ENCODE peak calls at places on chromosomes 6 and 20, in five cellular contexts. Y, B, U, I and R are unnamed samples.

GRCh38 chr6:144285548-144285797 is 338 bp downstream of the UTRN start:
- ATAC-seq in Y (peak), B (peak), U (no peak), I (peak), R (no peak)

GRCh38 chr6:133248241-133249001 is 7.3 kb downstream of the EYA4 start:
- ATAC-seq in Y (no peak), B (no peak), U (no peak), I (no peak), R (no peak)

GRCh38 chr6:42352856-42353564 is 98.7 kb downstream of the TRERF1 start:
- ATAC-seq in Y (no peak), B (no peak), U (no peak), I (no peak), R (no peak)

GRCh38 chr20:33132858-33133615 is 34.9 kb upstream of the BPIFA2 start:
- ATAC-seq in Y (no peak), B (no peak), U (peak), I (no peak), R (no peak)

GRCh38 chr20:18103497-18103896 is 34.2 kb upstream of the KAT14 start:
- ATAC-seq in Y (no peak), B (no peak), U (peak), I (no peak), R (no peak)

GRCh38 chr6:87391334-87391733 is 16.4 kb upstream of the CFAP206 start:
- ATAC-seq in Y (no peak), B (peak), U (peak), I (peak), R (no peak)

GRCh38 chr6:11439017-11439420 is 98.5 kb upstream of the TMEM170B start:
- ATAC-seq in Y (no peak), B (no peak), U (no peak), I (no peak), R (no peak)

GRCh38 chr6:111828799-111829198 is 44.5 kb downstream of the FYN start:
- ATAC-seq in Y (no peak), B (no peak), U (no peak), I (no peak), R (no peak)

GRCh38 chr20:53897884-53898557 is 172.4 kb downstream of the BCAS1 start:
- ATAC-seq in Y (no peak), B (peak), U (peak), I (no peak), R (no peak)

GRCh38 chr6:14676084-14676483 is 558.5 kb downstream of the CD83 start:
- ATAC-seq in Y (no peak), B (no peak), U (no peak), I (no peak), R (no peak)

DNA sequence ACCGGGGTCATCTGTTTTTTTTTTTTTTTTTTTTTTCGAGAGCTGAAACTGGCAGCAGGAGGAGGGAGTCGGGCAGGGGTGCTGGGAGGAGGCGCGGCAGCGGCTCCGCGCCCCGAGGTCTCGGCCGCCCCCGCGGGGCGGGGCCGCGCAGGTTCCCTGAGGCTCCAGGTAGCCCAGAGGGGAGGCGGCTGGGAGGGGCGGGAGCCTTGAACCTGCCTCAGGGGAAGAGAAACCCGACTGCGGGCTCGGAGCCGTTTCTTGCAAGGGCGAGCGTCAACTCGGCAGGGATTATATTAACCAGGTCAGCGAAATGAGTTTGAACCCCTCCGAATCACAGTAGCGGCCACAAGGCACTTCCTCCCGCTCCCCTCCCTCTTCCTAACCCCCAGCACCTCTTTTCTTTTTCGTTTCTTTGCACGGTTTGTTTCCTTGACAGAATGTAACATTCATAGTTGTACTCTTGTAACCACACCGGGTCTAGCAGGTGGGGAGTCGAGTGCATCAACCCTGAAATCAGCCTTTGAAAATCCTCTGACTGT is 2.0 kb downstream of the MYB start:
- ATAC-seq in Y (no peak), B (peak), U (peak), I (peak), R (no peak)
- TF ChIP-seq POLR2A in Y (no peak), B (no peak), U (no peak), I (no peak), R (no peak)

GRCh38 chr6:33746036-33746600 is 587 bp downstream of the IP6K3 start:
- ATAC-seq in Y (peak), B (peak), U (peak), I (no peak), R (peak)
- TF ChIP-seq EP300 in Y (no peak), B (no peak), U (no peak), I (no peak), R (no peak)

DNA sequence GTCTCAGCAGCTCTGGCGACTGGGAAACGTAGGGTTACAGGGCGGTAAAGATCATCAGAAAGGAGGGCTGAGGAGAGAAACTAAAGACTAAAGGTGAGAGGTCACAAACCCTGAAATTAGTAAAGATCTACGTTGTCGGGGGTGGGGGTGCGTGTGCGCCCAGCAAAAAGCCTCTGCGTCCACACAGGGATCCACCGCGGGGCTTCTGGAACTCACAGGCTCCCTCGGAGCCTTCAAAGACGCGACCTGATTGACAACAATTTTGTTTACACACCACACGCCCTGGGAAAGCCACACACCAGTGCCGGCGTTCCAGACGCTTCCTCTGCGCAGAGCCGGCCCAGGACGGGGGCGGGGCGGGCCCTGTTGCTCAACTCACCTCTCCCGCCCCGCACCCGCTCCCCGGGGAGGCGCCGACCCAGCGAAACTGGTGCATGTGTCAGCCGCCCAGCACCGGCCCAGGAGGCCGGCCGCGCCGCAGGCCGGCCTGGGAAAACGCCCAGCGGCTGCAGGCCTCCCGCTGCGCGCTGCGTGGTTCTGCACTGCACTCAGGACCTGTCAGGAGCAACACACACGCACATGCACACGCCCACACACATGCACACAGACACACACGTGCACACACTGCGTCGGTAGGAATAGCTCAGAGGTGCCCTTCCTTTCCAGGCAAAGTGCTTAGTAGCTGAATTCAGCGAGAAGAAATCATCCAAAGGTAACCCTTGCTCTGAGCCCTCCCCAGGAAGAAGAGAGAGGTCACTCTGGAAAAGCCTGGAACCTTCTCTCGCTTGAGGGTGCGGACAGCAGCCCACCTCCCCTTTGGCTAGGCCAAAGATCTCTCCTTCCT is 57.2 kb upstream of the ARID1B start:
- ATAC-seq in Y (peak), B (peak), U (peak), I (peak), R (peak)
- TF ChIP-seq POLR2AphosphoS5 in Y (peak), B (peak), U (no peak), I (peak), R (peak)

GRCh38 chr20:38873050-38873581 is 53.1 kb upstream of the FAM83D start:
- ATAC-seq in Y (peak), B (no peak), U (no peak), I (peak), R (peak)
- TF ChIP-seq POLR2A in Y (no peak), B (no peak), U (no peak), I (peak), R (no peak)

GRCh38 chr6:141483561-141484061 is 649.1 kb upstream of the GJE1 start:
- ATAC-seq in Y (peak), B (no peak), U (no peak), I (peak), R (peak)
- TF ChIP-seq EP300 in Y (no peak), B (no peak), U (no peak), I (peak), R (no peak)

GRCh38 chr6:7238526-7238899 is 74.5 kb downstream of the SSR1 start:
- ATAC-seq in Y (no peak), B (no peak), U (no peak), I (no peak), R (no peak)

GRCh38 chr6:7240351-7240750 is 72.6 kb downstream of the SSR1 start:
- ATAC-seq in Y (no peak), B (no peak), U (no peak), I (no peak), R (no peak)

GRCh38 chr6:7237653-7238190 is 75.3 kb downstream of the SSR1 start:
- ATAC-seq in Y (no peak), B (no peak), U (no peak), I (no peak), R (no peak)

GRCh38 chr6:7239590-7239948 is 73.4 kb downstream of the SSR1 start:
- ATAC-seq in Y (no peak), B (no peak), U (peak), I (no peak), R (no peak)

DNA sequence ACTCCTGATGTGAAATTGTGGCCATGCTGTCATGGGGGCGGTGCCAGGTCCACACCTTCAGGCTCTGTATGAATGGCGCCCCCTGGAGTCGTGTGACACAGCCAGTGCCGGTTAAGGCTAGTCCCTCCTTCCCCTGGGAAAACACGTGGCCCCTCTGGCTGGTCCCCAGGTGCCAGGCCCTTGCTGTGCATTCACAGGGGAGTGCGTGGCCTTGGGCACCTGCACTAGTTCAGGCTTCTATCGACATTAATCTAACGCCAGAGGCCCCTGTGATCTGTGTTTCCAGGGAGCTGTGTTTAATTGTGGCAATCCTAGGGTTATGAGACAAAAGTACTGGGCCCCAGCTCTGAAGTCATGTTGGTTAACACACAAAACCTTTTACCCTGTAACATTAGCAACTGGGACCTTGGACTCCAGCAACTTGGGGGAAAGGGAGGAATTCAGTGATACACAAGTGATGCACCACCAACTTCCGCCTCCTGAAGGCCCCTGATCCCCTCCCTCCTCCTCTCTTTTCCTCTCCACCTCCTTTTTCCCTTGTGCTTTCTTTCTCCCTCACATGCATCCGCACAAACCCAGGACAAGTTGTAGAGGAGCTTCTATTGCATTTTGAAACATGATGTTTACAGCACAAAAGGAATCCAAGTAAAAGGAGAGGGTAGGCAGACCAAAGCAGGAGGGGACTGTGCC is 74.0 kb downstream of the SSR1 start:
- ATAC-seq in Y (peak), B (peak), U (peak), I (peak), R (peak)
- TF ChIP-seq POLR2AphosphoS5 in Y (peak), B (no peak), U (peak), I (no peak), R (peak)

DNA sequence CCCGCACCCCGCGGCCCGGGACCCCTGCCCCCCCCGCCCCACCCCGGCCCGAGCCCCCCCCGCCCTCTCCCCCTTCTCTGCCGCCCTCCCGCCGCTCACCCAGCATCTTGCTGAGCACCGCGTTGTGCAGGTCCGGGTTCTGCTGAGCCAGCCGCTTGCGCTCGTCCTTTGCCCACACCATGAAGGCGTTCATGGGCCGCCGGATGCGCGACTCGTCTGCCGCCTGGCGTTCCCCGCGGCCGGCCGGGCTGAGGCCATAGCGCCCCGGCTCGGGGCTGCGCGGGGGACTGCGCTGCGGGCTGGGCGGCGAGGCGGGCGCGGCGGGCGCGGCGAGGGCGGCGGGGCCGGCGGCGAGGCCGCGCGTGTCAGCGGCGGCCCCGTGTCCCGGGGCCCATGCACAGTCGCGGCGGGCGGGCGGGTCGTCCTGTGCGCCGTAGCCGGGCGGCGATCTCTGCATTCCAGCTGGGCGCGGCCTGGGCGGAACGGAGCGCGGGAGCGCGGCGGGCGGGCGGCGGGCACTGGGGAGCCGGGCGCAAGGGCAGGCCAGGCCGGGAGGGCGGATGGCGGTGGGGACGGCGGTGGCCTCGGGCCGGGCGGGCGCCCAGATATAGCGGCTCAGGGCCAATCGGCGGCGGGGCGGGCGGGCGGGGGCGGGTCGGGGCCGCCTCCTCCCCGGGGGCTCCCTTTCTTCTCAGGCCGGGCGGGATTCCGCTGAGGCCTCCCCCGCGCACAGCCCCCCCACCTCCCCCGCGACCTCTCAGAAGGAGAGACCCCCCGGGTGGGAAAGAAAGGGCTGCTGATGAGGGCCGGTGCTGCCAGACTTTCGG is at the start of gene SOX18:
- ATAC-seq in Y (no peak), B (peak), U (peak), I (peak), R (peak)
- TF ChIP-seq POLR2A in Y (no peak), B (no peak), U (peak), I (peak), R (peak)

GRCh38 chr6:33757906-33758305 is 11.2 kb upstream of the IP6K3 start:
- ATAC-seq in Y (no peak), B (no peak), U (no peak), I (no peak), R (no peak)

GRCh38 chr6:33756211-33756954 is 9.7 kb upstream of the IP6K3 start:
- ATAC-seq in Y (no peak), B (peak), U (no peak), I (no peak), R (no peak)

GRCh38 chr6:33757113-33757512 is 10.4 kb upstream of the IP6K3 start:
- ATAC-seq in Y (no peak), B (no peak), U (no peak), I (no peak), R (no peak)

GRCh38 chr6:33752139-33753015 is 5.7 kb upstream of the IP6K3 start:
- ATAC-seq in Y (no peak), B (no peak), U (peak), I (peak), R (no peak)

GRCh38 chr6:33755070-33755869 is 8.6 kb upstream of the IP6K3 start:
- ATAC-seq in Y (no peak), B (no peak), U (no peak), I (no peak), R (no peak)
- TF ChIP-seq EP300 in Y (no peak), B (no peak), U (no peak), I (no peak), R (no peak)